ENCODE peak calls at places on chromosomes 1 and 21, in five cellular contexts. S is cardiac muscle cell, P is thyroid gland, T is GM12878, I is IMR-90. X is an unnamed sample.

GRCh38 chr1:201628490-201628889 is 89.6 kb downstream of the NAV1 start:
- DNase-seq in S (no peak), T (no peak), P (no peak), I (no peak), X (no peak)

GRCh38 chr1:61183471-61184034 is 101.2 kb downstream of the NFIA start:
- DNase-seq in T (no peak), I (peak; percentile 36), S (peak; percentile 81), P (peak; percentile 48), X (no peak)

GRCh38 chr1:54371038-54371935 is 34.9 kb downstream of the SSBP3 start:
- DNase-seq in P (peak; percentile 60), S (no peak), T (no peak), I (no peak), X (peak; percentile 48)

GRCh38 chr1:31135973-31136600 is 70.6 kb upstream of the PUM1 start:
- DNase-seq in P (no peak), I (no peak), S (no peak), T (no peak), X (no peak)

GRCh38 chr1:225897595-225898514 is 8.9 kb upstream of the LEFTY1 start:
- DNase-seq in S (no peak), I (no peak), T (no peak), P (no peak), X (no peak)

GRCh38 chr1:91827094-91828006 is 58.6 kb downstream of the TGFBR3 start:
- DNase-seq in P (no peak), S (no peak), T (no peak), I (no peak), X (peak; percentile 69)

GRCh38 chr1:91537281-91538069 is 36.8 kb downstream of the CDC7 start:
- DNase-seq in T (no peak), P (no peak), I (peak; percentile 91), S (peak; percentile 80), X (peak; percentile 34)

GRCh38 chr21:20662523-20662922 is 335.7 kb upstream of the NCAM2 start:
- DNase-seq in S (no peak), I (no peak), P (no peak), T (no peak), X (no peak)

GRCh38 chr1:12762766-12763165 is 10.8 kb upstream of the PRAMEF12 start:
- DNase-seq in S (no peak), I (no peak), P (no peak), T (no peak), X (no peak)

GRCh38 chr1:116558140-116558549 is 12.7 kb downstream of the CD58 start:
- DNase-seq in S (no peak), P (no peak), I (no peak), T (no peak), X (no peak)

GRCh38 chr1:200535605-200536004 is 84.9 kb downstream of the KIF14 start:
- DNase-seq in I (no peak), P (peak; percentile 24), T (no peak), S (peak; percentile 25), X (peak; percentile 50)

GRCh38 chr1:207649204-207649753 is 4.3 kb downstream of the CR1L start:
- DNase-seq in T (no peak), S (no peak), P (no peak), I (no peak), X (no peak)

GRCh38 chr1:77888071-77888428 is 374 bp upstream of the NEXN start:
- DNase-seq in I (peak; percentile 74), P (peak; percentile 62), T (no peak), S (peak; percentile 95), X (no peak)

GRCh38 chr1:231937013-231937754 is 310.6 kb downstream of the DISC1 start:
- DNase-seq in P (peak; percentile 46), T (no peak), S (peak; percentile 76), I (no peak), X (no peak)

GRCh38 chr1:117611121-117611601 is 5.3 kb downstream of the TENT5C start:
- DNase-seq in I (no peak), P (no peak), T (no peak), S (peak; percentile 36), X (no peak)

GRCh38 chr1:117613969-117614865 is 8.4 kb downstream of the TENT5C start:
- DNase-seq in T (no peak), P (peak; percentile 29), I (no peak), S (peak; percentile 24), X (no peak)

GRCh38 chr1:117613249-117613968 is 7.6 kb downstream of the TENT5C start:
- DNase-seq in I (no peak), P (no peak), S (peak; percentile 50), T (no peak), X (no peak)

GRCh38 chr1:117611894-117612481 is 6.1 kb downstream of the TENT5C start:
- DNase-seq in P (no peak), T (no peak), I (no peak), S (no peak), X (no peak)

GRCh38 chr1:117612517-117613248 is 6.8 kb downstream of the TENT5C start:
- DNase-seq in I (peak; percentile 88), P (no peak), S (peak; percentile 85), T (no peak), X (peak; percentile 65)
- H3K4me1 ChIP-seq in I (peaks cover 30% of the 10 kb centered on the region), P (peaks cover 62% of the 10 kb centered on the region), S (peaks cover 20% of the 10 kb centered on the region), T (no peaks in the 10 kb centered on the region), X (peaks cover 5% of the 10 kb centered on the region)

GRCh38 chr1:3271866-3272265 is 182.6 kb upstream of the ARHGEF16 start:
- DNase-seq in S (no peak), I (no peak), T (no peak), P (peak; percentile 49), X (no peak)
- H3K4me1 ChIP-seq in S (peaks cover 11% of the 10 kb centered on the region), I (no peaks in the 10 kb centered on the region), T (no peaks in the 10 kb centered on the region), P (peaks cover 16% of the 10 kb centered on the region), X (no peaks in the 10 kb centered on the region)

GRCh38 chr1:172638249-172638648 is 20.7 kb upstream of the FASLG start:
- DNase-seq in I (no peak), T (no peak), S (no peak), P (no peak), X (no peak)

GRCh38 chr1:172640146-172640545 is 18.8 kb upstream of the FASLG start:
- DNase-seq in S (no peak), I (peak; percentile 42), P (no peak), T (no peak), X (no peak)

GRCh38 chr1:172642970-172643369 is 15.9 kb upstream of the FASLG start:
- DNase-seq in T (no peak), P (no peak), I (no peak), S (no peak), X (no peak)

GRCh38 chr1:172638885-172639831 is 19.7 kb upstream of the FASLG start:
- DNase-seq in S (peak; percentile 70), T (peak; percentile 19), I (peak; percentile 99), P (no peak), X (peak; percentile 98)

DNA sequence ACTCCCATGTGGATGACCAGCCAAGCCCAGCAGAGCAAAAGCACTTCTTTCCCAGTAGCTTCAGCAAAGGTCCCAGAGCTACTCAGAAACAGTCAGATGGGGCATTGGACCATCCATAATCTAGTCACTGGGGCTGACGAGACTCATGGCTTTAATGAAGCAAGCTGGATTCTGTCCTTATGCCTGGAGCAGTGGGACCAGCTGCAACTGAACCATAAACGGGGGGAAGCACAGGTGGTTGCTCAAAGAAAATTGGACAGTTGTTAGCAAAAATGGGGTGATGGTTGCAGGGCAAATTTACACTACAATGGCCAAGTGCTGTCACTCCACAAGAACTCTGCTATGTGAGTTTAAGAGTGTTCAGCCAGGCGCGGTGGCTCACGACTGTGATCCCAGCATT is 17.4 kb upstream of the FASLG start:
- DNase-seq in I (no peak), S (no peak), P (no peak), T (no peak), X (no peak)
- H3K4me1 ChIP-seq in I (peaks cover 21% of the 10 kb centered on the region), S (peaks cover 7% of the 10 kb centered on the region), P (no peaks in the 10 kb centered on the region), T (peaks cover 31% of the 10 kb centered on the region), X (peaks cover 40% of the 10 kb centered on the region)

GRCh38 chr1:154962238-154962678 is 676 bp upstream of the PYGO2 start:
- DNase-seq in T (no peak), I (peak; percentile 22), S (peak; percentile 45), P (peak; percentile 44), X (no peak)

GRCh38 chr1:154959448-154959825 is 2.1 kb downstream of the PYGO2 start:
- DNase-seq in I (no peak), T (no peak), S (no peak), P (no peak), X (no peak)

GRCh38 chr1:154961497-154962237 is at the start of gene PYGO2:
- DNase-seq in I (peak; percentile 66), P (peak; percentile 82), T (no peak), S (peak; percentile 85), X (no peak)

GRCh38 chr1:154961207-154961496 is 430 bp downstream of the PYGO2 start:
- DNase-seq in S (no peak), T (no peak), I (no peak), P (no peak), X (no peak)

DNA sequence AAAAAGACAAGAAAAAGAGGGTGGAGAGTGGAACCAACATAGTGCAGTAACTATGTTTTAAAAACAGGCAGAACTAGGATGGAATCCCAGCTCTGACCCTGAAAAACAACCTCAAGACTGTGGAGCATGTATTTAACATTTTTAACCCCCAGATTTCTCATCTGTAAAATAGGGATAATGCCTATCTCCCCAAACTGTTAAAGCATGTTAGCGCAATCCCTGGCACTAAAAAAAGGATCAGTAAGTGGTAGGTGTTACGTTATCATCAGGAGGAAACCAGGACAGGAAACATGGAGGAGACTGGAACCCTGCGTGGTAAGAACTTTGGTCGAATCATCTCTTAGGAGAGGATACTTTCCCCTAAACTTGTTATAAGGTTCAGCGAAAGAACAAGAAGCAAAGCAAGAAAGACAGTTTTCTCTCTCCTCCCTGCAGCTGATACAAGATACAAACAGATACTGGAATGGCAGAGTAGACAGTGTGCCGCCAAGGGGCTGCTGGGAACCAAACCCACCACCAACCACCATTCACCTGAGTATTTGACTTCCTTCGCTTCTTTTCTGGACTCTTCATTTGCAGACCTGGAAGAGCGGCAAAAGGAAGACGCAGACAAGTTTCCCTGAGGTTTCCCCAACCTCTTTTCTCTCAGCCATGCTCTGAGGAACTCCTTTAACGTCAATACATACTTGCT is 991 bp downstream of the PYGO2 start:
- DNase-seq in I (no peak), P (no peak), S (no peak), T (no peak), X (no peak)
- H3K4me1 ChIP-seq in I (peaks cover 13% of the 10 kb centered on the region), P (peaks cover 47% of the 10 kb centered on the region), S (peaks cover 17% of the 10 kb centered on the region), T (peaks cover 11% of the 10 kb centered on the region), X (no peaks in the 10 kb centered on the region)

GRCh38 chr1:157367091-157367739 is 185.1 kb downstream of the FCRL5 start:
- DNase-seq in P (no peak), T (no peak), S (no peak), I (no peak), X (no peak)
- H3K4me1 ChIP-seq in P (no peaks in the 10 kb centered on the region), T (peaks cover 11% of the 10 kb centered on the region), S (no peaks in the 10 kb centered on the region), I (no peaks in the 10 kb centered on the region), X (no peaks in the 10 kb centered on the region)

GRCh38 chr1:109388208-109388711 is 9.5 kb downstream of the SORT1 start:
- DNase-seq in P (no peak), S (no peak), T (no peak), I (no peak), X (no peak)
- H3K4me1 ChIP-seq in P (peaks cover 71% of the 10 kb centered on the region), S (peaks cover 41% of the 10 kb centered on the region), T (peaks cover 27% of the 10 kb centered on the region), I (peaks cover 20% of the 10 kb centered on the region), X (no peaks in the 10 kb centered on the region)

GRCh38 chr1:107793896-107794440 is 171.0 kb downstream of the VAV3 start:
- DNase-seq in S (no peak), I (no peak), P (no peak), T (no peak), X (no peak)
- H3K4me1 ChIP-seq in S (no peaks in the 10 kb centered on the region), I (no peaks in the 10 kb centered on the region), P (peaks cover 5% of the 10 kb centered on the region), T (peaks cover 4% of the 10 kb centered on the region), X (no peaks in the 10 kb centered on the region)

X was measured in foreskin keratinocyte.